ENCODE peak calls at places on chromosomes 7 and 10, in eight cellular contexts. R, O, I, J, T, S, D and C are unnamed samples.
A peak's percentile ranks its signal among the peaks of the same experiment; 100 is the strongest.

GRCh38 chr10:48241301-48241700 is 33.2 kb downstream of the FRMPD2 start:
- DNase-seq in J (no peak), T (no peak), D (no peak), R (peak; percentile 9), O (no peak), I (no peak), S (no peak), C (no peak)

GRCh38 chr10:103885617-103886016 is 30.2 kb upstream of the SH3PXD2A start:
- DNase-seq in O (no peak), J (no peak), I (no peak), D (no peak), S (peak; percentile 49), T (peak; percentile 75), R (no peak), C (peak; percentile 23)

GRCh38 chr10:103758294-103758681 is 97.1 kb downstream of the SH3PXD2A start:
- DNase-seq in O (no peak), D (no peak), S (peak; percentile 86), I (no peak), J (no peak), T (peak; percentile 76), R (no peak), C (no peak)

GRCh38 chr10:131820626-131821025 is 80.2 kb upstream of the PPP2R2D start:
- DNase-seq in J (no peak), T (no peak), I (no peak), O (no peak), R (peak; percentile 20), D (no peak), S (no peak), C (no peak)

GRCh38 chr10:65313406-65313805 is 1612.4 kb upstream of the LRRTM3 start:
- DNase-seq in S (no peak), O (no peak), T (peak; percentile 63), R (no peak), D (no peak), J (no peak), I (no peak), C (no peak)

GRCh38 chr10:113267616-113268015 is 285.2 kb upstream of the HABP2 start:
- DNase-seq in I (no peak), D (no peak), S (peak; percentile 3), O (no peak), R (no peak), J (no peak), T (peak; percentile 52), C (no peak)

GRCh38 chr7:73437699-73438416 is 4.3 kb downstream of the FZD9 start:
- DNase-seq in S (no peak), J (no peak), T (no peak), O (no peak), D (no peak), I (no peak), R (no peak), C (no peak)

GRCh38 chr7:74388880-74389415 is 64.8 kb upstream of the GTF2IRD1 start:
- DNase-seq in O (no peak), J (no peak), I (no peak), D (no peak), S (no peak), R (no peak), T (no peak), C (no peak)

GRCh38 chr7:120021085-120021484 is 251.9 kb upstream of the KCND2 start:
- DNase-seq in I (no peak), S (peak; percentile 41), O (no peak), T (peak; percentile 9), R (no peak), D (no peak), J (no peak), C (no peak)

GRCh38 chr7:55375237-55375636 is 10.1 kb downstream of the LANCL2 start:
- DNase-seq in D (no peak), R (no peak), O (no peak), S (no peak), T (no peak), J (no peak), I (no peak), C (no peak)

GRCh38 chr7:128909605-128910568 is 622 bp downstream of the KCP start:
- DNase-seq in J (no peak), I (no peak), R (peak; percentile 88), D (no peak), S (peak; percentile 23), T (peak; percentile 42), O (no peak), C (peak; percentile 62)

GRCh38 chr10:114716811-114717404 is 58.8 kb upstream of the ABLIM1 start:
- DNase-seq in D (no peak), S (peak; percentile 28), I (no peak), T (peak; percentile 82), R (no peak), J (no peak), O (no peak), C (no peak)

GRCh38 chr7:69994907-69995542 is 396.8 kb downstream of the AUTS2 start:
- DNase-seq in S (no peak), I (no peak), J (no peak), D (no peak), T (no peak), R (no peak), O (no peak), C (no peak)

GRCh38 chr10:90920986-90921643 is at the start of gene ANKRD1:
- DNase-seq in O (no peak), D (peak; percentile 70), R (peak; percentile 76), S (peak; percentile 87), T (peak; percentile 96), J (peak; percentile 58), I (peak; percentile 60), C (no peak)

GRCh38 chr10:74206727-74207126 is 55.7 kb downstream of the ADK start:
- DNase-seq in R (no peak), S (no peak), O (no peak), D (no peak), I (no peak), J (no peak), T (no peak), C (no peak)

GRCh38 chr7:34939175-34939574 is 98.1 kb downstream of the DPY19L1 start:
- DNase-seq in D (no peak), J (no peak), R (no peak), O (no peak), I (no peak), S (peak; percentile 94), T (peak; percentile 76), C (no peak)

GRCh38 chr7:150375662-150376521 is 3.2 kb upstream of the ZNF775 start:
- DNase-seq in I (no peak), T (no peak), D (no peak), S (no peak), R (no peak), O (no peak), J (no peak), C (no peak)

GRCh38 chr10:106565546-106565945 is 599.0 kb downstream of the SORCS1 start:
- DNase-seq in J (no peak), R (no peak), T (peak; percentile 25), D (no peak), I (no peak), S (peak; percentile 47), O (no peak), C (no peak)

GRCh38 chr7:131307627-131308026 is 20.0 kb upstream of the MKLN1 start:
- DNase-seq in D (no peak), T (no peak), J (no peak), O (no peak), S (no peak), R (no peak), I (no peak), C (no peak)

GRCh38 chr7:131312838-131313237 is 14.8 kb upstream of the MKLN1 start:
- DNase-seq in R (no peak), O (no peak), D (no peak), J (no peak), S (no peak), I (no peak), T (no peak), C (no peak)
- H3K9me3 ChIP-seq in R (no peaks in the 10 kb centered on the region), O (peaks cover 5% of the 10 kb centered on the region), D (no peaks in the 10 kb centered on the region), J (peaks cover 5% of the 10 kb centered on the region), S (no peaks in the 10 kb centered on the region), I (peaks cover 5% of the 10 kb centered on the region), T (no peaks in the 10 kb centered on the region), C (no peaks in the 10 kb centered on the region)

GRCh38 chr7:41385996-41386395 is 316.9 kb downstream of the INHBA start:
- DNase-seq in I (no peak), J (no peak), S (peak; percentile 2), D (no peak), R (peak; percentile 42), T (peak; percentile 36), O (no peak), C (no peak)
- H3K27ac ChIP-seq in I (no peak overlapping the region), J (no peak overlapping the region), S (no peak overlapping the region), D (no peak overlapping the region), R (no peak overlapping the region), T (no peak overlapping the region), O (no peak overlapping the region), C (no peak overlapping the region)

DNA sequence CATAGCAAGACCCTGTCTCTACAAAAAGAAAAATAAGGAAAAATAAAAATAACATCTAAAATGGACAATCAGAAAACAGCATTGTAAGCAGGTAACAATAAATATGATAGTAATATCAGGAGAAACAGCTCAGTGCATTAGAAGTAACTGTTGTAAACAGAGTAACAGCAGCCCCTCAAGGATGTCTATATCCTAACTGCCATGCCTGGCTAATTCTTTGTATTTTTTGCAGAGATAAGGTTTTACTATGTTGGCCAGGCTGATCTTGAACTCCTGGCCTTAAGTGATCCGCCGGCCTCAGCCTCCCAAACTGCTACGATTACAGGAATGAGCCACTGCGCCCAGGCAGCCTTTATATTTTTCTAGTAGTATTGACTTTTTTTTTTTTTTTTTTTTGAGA is 7.5 kb downstream of the SORBS1 start:
- DNase-seq in I (no peak), O (no peak), S (no peak), D (no peak), R (no peak), J (no peak), T (no peak), C (no peak)
- H3K4me1 ChIP-seq in I (no peaks in the 10 kb centered on the region), O (peaks cover 35% of the 10 kb centered on the region), S (no peaks in the 10 kb centered on the region), D (peaks cover 46% of the 10 kb centered on the region), R (peaks cover 11% of the 10 kb centered on the region), J (peaks cover 86% of the 10 kb centered on the region), T (no peaks in the 10 kb centered on the region), C (peaks cover 30% of the 10 kb centered on the region)

DNA sequence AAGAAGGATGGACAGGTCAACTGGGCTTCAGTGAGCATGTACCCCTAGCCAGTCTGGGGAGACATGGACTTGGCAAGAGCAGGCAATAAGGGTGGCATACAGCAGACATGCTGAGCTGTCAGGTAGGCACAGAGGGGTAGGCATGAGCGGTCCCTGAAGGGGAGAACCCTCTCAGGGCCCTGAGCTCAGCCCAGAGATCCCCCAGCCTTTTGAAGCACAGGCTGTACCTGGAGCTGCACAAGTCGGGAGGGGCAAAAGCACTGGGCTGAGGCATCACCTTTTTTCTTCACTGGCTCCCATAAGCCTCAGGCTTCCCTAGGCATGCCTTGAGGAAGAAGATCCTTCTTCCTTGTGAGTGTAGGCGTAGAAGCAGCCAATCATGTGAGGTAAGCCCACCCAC is 42.3 kb downstream of the ZNF727 start:
- DNase-seq in I (no peak), D (no peak), O (no peak), T (no peak), R (no peak), S (no peak), J (no peak), C (no peak)
- H3K9me3 ChIP-seq in I (no peaks in the 10 kb centered on the region), D (peaks cover 16% of the 10 kb centered on the region), O (peaks cover 67% of the 10 kb centered on the region), T (no peaks in the 10 kb centered on the region), R (peaks cover 77% of the 10 kb centered on the region), S (peaks cover 37% of the 10 kb centered on the region), J (no peaks in the 10 kb centered on the region), C (peaks cover 67% of the 10 kb centered on the region)

GRCh38 chr7:100891555-100891954 is 2.0 kb upstream of the UFSP1 start:
- DNase-seq in R (no peak), S (peak; percentile 34), J (no peak), I (no peak), T (peak; percentile 49), D (no peak), O (no peak), C (no peak)
- H3K27ac ChIP-seq in R (no peak overlapping the region), S (no peak overlapping the region), J (peak overlapping the region; percentile 93), I (no peak overlapping the region), T (no peak overlapping the region), D (no peak overlapping the region), O (no peak overlapping the region), C (no peak overlapping the region)